ENCODE peak calls at places on chromosomes 12 and 14, in eight cellular contexts. One of them, this sample, is unnamed.

GRCh38 chr12:86711716-86712115 is 455.5 kb upstream of the MGAT4C start:
- DNase-seq in smooth muscle cell of the brain vasculature: no peak
- DNase-seq in head of caudate nucleus: no peak
- DNase-seq in GM03348: no peak
- DNase-seq in stomach: no peak
- DNase-seq in iPS DF 19.7: no peak
- DNase-seq in heart right ventricle: no peak
- DNase-seq in activated naive CD4-positive, alpha-beta T cell: no peak
- DNase-seq in this sample: no peak

GRCh38 chr12:39592295-39592694 is 27.3 kb downstream of the ABCD2 start:
- DNase-seq in heart right ventricle: no peak
- DNase-seq in GM03348: no peak
- DNase-seq in head of caudate nucleus: no peak
- DNase-seq in iPS DF 19.7: no peak
- DNase-seq in stomach: no peak
- DNase-seq in smooth muscle cell of the brain vasculature: no peak
- DNase-seq in activated naive CD4-positive, alpha-beta T cell: no peak
- DNase-seq in this sample: no peak

GRCh38 chr12:82758743-82759142 is 72.0 kb downstream of the TMTC2 start:
- DNase-seq in activated naive CD4-positive, alpha-beta T cell: no peak
- DNase-seq in smooth muscle cell of the brain vasculature: no peak
- DNase-seq in heart right ventricle: no peak
- DNase-seq in iPS DF 19.7: no peak
- DNase-seq in head of caudate nucleus: no peak
- DNase-seq in GM03348: no peak
- DNase-seq in stomach: no peak
- DNase-seq in this sample: no peak

GRCh38 chr14:102594514-102595175 is 2.2 kb downstream of the RCOR1 start:
- DNase-seq in iPS DF 19.7: no peak
- DNase-seq in activated naive CD4-positive, alpha-beta T cell: no peak
- DNase-seq in head of caudate nucleus: peak; percentile 48
- DNase-seq in heart right ventricle: peak; percentile 78
- DNase-seq in GM03348: peak; percentile 78
- DNase-seq in smooth muscle cell of the brain vasculature: no peak
- DNase-seq in stomach: peak; percentile 75
- DNase-seq in this sample: no peak

GRCh38 chr12:50637870-50638481 is 125.9 kb upstream of the ATF1 start:
- DNase-seq in stomach: no peak
- DNase-seq in iPS DF 19.7: no peak
- DNase-seq in activated naive CD4-positive, alpha-beta T cell: no peak
- DNase-seq in GM03348: peak; percentile 53
- DNase-seq in smooth muscle cell of the brain vasculature: no peak
- DNase-seq in heart right ventricle: no peak
- DNase-seq in head of caudate nucleus: no peak
- DNase-seq in this sample: no peak

GRCh38 chr12:40034712-40035111 is 71.2 kb downstream of the SLC2A13 start:
- DNase-seq in smooth muscle cell of the brain vasculature: no peak
- DNase-seq in stomach: no peak
- DNase-seq in iPS DF 19.7: no peak
- DNase-seq in heart right ventricle: no peak
- DNase-seq in head of caudate nucleus: no peak
- DNase-seq in GM03348: no peak
- DNase-seq in activated naive CD4-positive, alpha-beta T cell: no peak
- DNase-seq in this sample: no peak

GRCh38 chr12:124506145-124506831 is 61.1 kb downstream of the NCOR2 start:
- DNase-seq in heart right ventricle: peak; percentile 86
- DNase-seq in stomach: peak; percentile 74
- DNase-seq in iPS DF 19.7: no peak
- DNase-seq in activated naive CD4-positive, alpha-beta T cell: no peak
- DNase-seq in GM03348: peak; percentile 69
- DNase-seq in head of caudate nucleus: peak; percentile 43
- DNase-seq in smooth muscle cell of the brain vasculature: peak; percentile 60
- DNase-seq in this sample: no peak

GRCh38 chr12:65278576-65279386 is at the start of gene MSRB3:
- DNase-seq in heart right ventricle: peak; percentile 85
- DNase-seq in iPS DF 19.7: no peak
- DNase-seq in activated naive CD4-positive, alpha-beta T cell: no peak
- DNase-seq in head of caudate nucleus: peak; percentile 65
- DNase-seq in smooth muscle cell of the brain vasculature: no peak
- DNase-seq in GM03348: peak; percentile 96
- DNase-seq in stomach: peak; percentile 43
- DNase-seq in this sample: peak; percentile 29

GRCh38 chr12:24304285-24304684 is 354.8 kb upstream of the SOX5 start:
- DNase-seq in heart right ventricle: no peak
- DNase-seq in iPS DF 19.7: no peak
- DNase-seq in activated naive CD4-positive, alpha-beta T cell: no peak
- DNase-seq in smooth muscle cell of the brain vasculature: no peak
- DNase-seq in stomach: no peak
- DNase-seq in head of caudate nucleus: no peak
- DNase-seq in GM03348: no peak
- DNase-seq in this sample: no peak

GRCh38 chr12:96886998-96887677 is 19.9 kb upstream of the NEDD1 start:
- DNase-seq in stomach: peak; percentile 48
- DNase-seq in head of caudate nucleus: peak; percentile 30
- DNase-seq in GM03348: no peak
- DNase-seq in iPS DF 19.7: no peak
- DNase-seq in activated naive CD4-positive, alpha-beta T cell: no peak
- DNase-seq in heart right ventricle: peak; percentile 28
- DNase-seq in smooth muscle cell of the brain vasculature: peak; percentile 35
- DNase-seq in this sample: no peak

GRCh38 chr12:48061943-48062719 is 43.7 kb downstream of the SENP1 start:
- DNase-seq in iPS DF 19.7: no peak
- DNase-seq in smooth muscle cell of the brain vasculature: no peak
- DNase-seq in head of caudate nucleus: no peak
- DNase-seq in GM03348: no peak
- DNase-seq in stomach: no peak
- DNase-seq in activated naive CD4-positive, alpha-beta T cell: no peak
- DNase-seq in heart right ventricle: no peak
- DNase-seq in this sample: no peak

GRCh38 chr14:104582649-104583048 is 3.1 kb downstream of the C14orf180 start:
- DNase-seq in smooth muscle cell of the brain vasculature: no peak
- DNase-seq in GM03348: no peak
- DNase-seq in stomach: peak; percentile 68
- DNase-seq in heart right ventricle: peak; percentile 88
- DNase-seq in iPS DF 19.7: no peak
- DNase-seq in activated naive CD4-positive, alpha-beta T cell: no peak
- DNase-seq in head of caudate nucleus: no peak
- DNase-seq in this sample: no peak

GRCh38 chr14:60508707-60509437 is at the start of gene SIX6:
- DNase-seq in iPS DF 19.7: no peak
- DNase-seq in heart right ventricle: no peak
- DNase-seq in smooth muscle cell of the brain vasculature: peak; percentile 7
- DNase-seq in stomach: no peak
- DNase-seq in head of caudate nucleus: no peak
- DNase-seq in GM03348: peak; percentile 45
- DNase-seq in activated naive CD4-positive, alpha-beta T cell: no peak
- DNase-seq in this sample: no peak

GRCh38 chr12:84384384-84384783 is 528.2 kb downstream of the SLC6A15 start:
- DNase-seq in stomach: no peak
- DNase-seq in smooth muscle cell of the brain vasculature: no peak
- DNase-seq in heart right ventricle: no peak
- DNase-seq in head of caudate nucleus: no peak
- DNase-seq in iPS DF 19.7: no peak
- DNase-seq in activated naive CD4-positive, alpha-beta T cell: no peak
- DNase-seq in GM03348: no peak
- DNase-seq in this sample: no peak

GRCh38 chr14:92973265-92973797 is 50.4 kb downstream of the CHGA start:
- DNase-seq in activated naive CD4-positive, alpha-beta T cell: no peak
- DNase-seq in heart right ventricle: peak; percentile 79
- DNase-seq in smooth muscle cell of the brain vasculature: no peak
- DNase-seq in iPS DF 19.7: peak; percentile 9
- DNase-seq in stomach: peak; percentile 62
- DNase-seq in head of caudate nucleus: peak; percentile 92
- DNase-seq in GM03348: peak; percentile 94
- DNase-seq in this sample: peak; percentile 100

GRCh38 chr14:93713726-93714405 is 74.4 kb downstream of the PRIMA1 start:
- DNase-seq in iPS DF 19.7: no peak
- DNase-seq in activated naive CD4-positive, alpha-beta T cell: no peak
- DNase-seq in smooth muscle cell of the brain vasculature: no peak
- DNase-seq in stomach: no peak
- DNase-seq in heart right ventricle: no peak
- DNase-seq in GM03348: no peak
- DNase-seq in head of caudate nucleus: no peak
- DNase-seq in this sample: no peak

GRCh38 chr14:87508333-87508732 is 484.6 kb downstream of the GALC start:
- DNase-seq in heart right ventricle: no peak
- DNase-seq in activated naive CD4-positive, alpha-beta T cell: no peak
- DNase-seq in stomach: no peak
- DNase-seq in GM03348: no peak
- DNase-seq in iPS DF 19.7: no peak
- DNase-seq in head of caudate nucleus: no peak
- DNase-seq in smooth muscle cell of the brain vasculature: no peak
- DNase-seq in this sample: no peak

GRCh38 chr14:54686871-54687749 is 120.2 kb downstream of the SAMD4A start:
- DNase-seq in iPS DF 19.7: no peak
- DNase-seq in head of caudate nucleus: no peak
- DNase-seq in stomach: no peak
- DNase-seq in heart right ventricle: peak; percentile 43
- DNase-seq in GM03348: no peak
- DNase-seq in smooth muscle cell of the brain vasculature: no peak
- DNase-seq in activated naive CD4-positive, alpha-beta T cell: no peak
- DNase-seq in this sample: no peak

GRCh38 chr12:67428431-67428830 is 159.3 kb downstream of the CAND1 start:
- DNase-seq in activated naive CD4-positive, alpha-beta T cell: no peak
- DNase-seq in GM03348: no peak
- DNase-seq in stomach: no peak
- DNase-seq in smooth muscle cell of the brain vasculature: no peak
- DNase-seq in iPS DF 19.7: no peak
- DNase-seq in head of caudate nucleus: no peak
- DNase-seq in heart right ventricle: no peak
- DNase-seq in this sample: no peak

GRCh38 chr12:93292731-93293566 is 84.8 kb upstream of the NUDT4 start:
- DNase-seq in iPS DF 19.7: no peak
- DNase-seq in GM03348: no peak
- DNase-seq in activated naive CD4-positive, alpha-beta T cell: no peak
- DNase-seq in head of caudate nucleus: no peak
- DNase-seq in smooth muscle cell of the brain vasculature: no peak
- DNase-seq in heart right ventricle: no peak
- DNase-seq in stomach: no peak
- DNase-seq in this sample: no peak

GRCh38 chr12:87094356-87094755 is 838.2 kb upstream of the MGAT4C start:
- DNase-seq in smooth muscle cell of the brain vasculature: no peak
- DNase-seq in activated naive CD4-positive, alpha-beta T cell: no peak
- DNase-seq in stomach: no peak
- DNase-seq in head of caudate nucleus: no peak
- DNase-seq in GM03348: no peak
- DNase-seq in heart right ventricle: no peak
- DNase-seq in iPS DF 19.7: no peak
- DNase-seq in this sample: no peak

This sample was measured in H1.